ENCODE peak calls at places on chromosomes 4 and X, in six cellular contexts. C, T, B, R, G and S are unnamed samples.

GRCh38 chr4:177251237-177251636 is 58.4 kb upstream of the NEIL3 start:
- DNase-seq in C (no peak), T (no peak), B (no peak), R (no peak), G (no peak), S (peak)

GRCh38 chrX:151790421-151791160 is 56.0 kb downstream of the CNGA2 start:
- DNase-seq in C (no peak), T (no peak), B (no peak), R (no peak), G (no peak), S (no peak)

GRCh38 chr4:106329027-106329618 is 12.8 kb downstream of the AIMP1 start:
- DNase-seq in C (no peak), T (peak), B (peak), R (no peak), G (no peak), S (peak)

GRCh38 chr4:127015616-127016015 is 617.1 kb upstream of the INTU start:
- DNase-seq in C (no peak), T (no peak), B (no peak), R (no peak), G (no peak), S (peak)

GRCh38 chr4:38762560-38762959 is 20.2 kb downstream of the TLR10 start:
- DNase-seq in C (no peak), T (no peak), B (no peak), R (no peak), G (no peak), S (peak)

GRCh38 chr4:41792166-41792565 is 43.6 kb upstream of the PHOX2B start:
- DNase-seq in C (no peak), T (no peak), B (no peak), R (no peak), G (no peak), S (peak)

GRCh38 chr4:38757945-38758344 is 24.8 kb downstream of the TLR10 start:
- DNase-seq in C (no peak), T (no peak), B (peak), R (no peak), G (peak), S (peak)

GRCh38 chrX:31499120-31499519 is 427.3 kb upstream of the FTHL17 start:
- DNase-seq in C (no peak), T (peak), B (no peak), R (no peak), G (no peak), S (no peak)

GRCh38 chr4:113383111-113383785 is 333.8 kb downstream of the ANK2 start:
- DNase-seq in C (no peak), T (peak), B (peak), R (no peak), G (peak), S (no peak)

GRCh38 chr4:653831-654525 is 20.1 kb downstream of the ATP5ME start:
- DNase-seq in C (no peak), T (no peak), B (no peak), R (no peak), G (no peak), S (no peak)

GRCh38 chr4:74838746-74839370 is 44.5 kb upstream of the BTC start:
- DNase-seq in C (no peak), T (no peak), B (no peak), R (no peak), G (no peak), S (no peak)

GRCh38 chrX:123736333-123736921 is 3.6 kb upstream of the THOC2 start:
- DNase-seq in C (no peak), T (no peak), B (no peak), R (no peak), G (no peak), S (no peak)

GRCh38 chr4:2958446-2958845 is 4.8 kb downstream of the NOP14 start:
- DNase-seq in C (no peak), T (peak), B (no peak), R (no peak), G (no peak), S (no peak)

GRCh38 chr4:113145519-113146291 is 96.3 kb downstream of the ANK2 start:
- DNase-seq in C (no peak), T (no peak), B (no peak), R (no peak), G (peak), S (no peak)

GRCh38 chr4:77073106-77073858 is 2.5 kb downstream of the CCNI start:
- DNase-seq in C (no peak), T (peak), B (no peak), R (no peak), G (no peak), S (peak)

GRCh38 chrX:109632906-109633504 is 8.0 kb upstream of the KCNE5 start:
- DNase-seq in C (no peak), T (peak), B (no peak), R (no peak), G (peak), S (peak)

GRCh38 chr4:47510506-47511143 is 25.6 kb downstream of the ATP10D start:
- DNase-seq in C (no peak), T (peak), B (no peak), R (no peak), G (no peak), S (peak)

GRCh38 chr4:11720292-11720691 is 291.6 kb upstream of the HS3ST1 start:
- DNase-seq in C (no peak), T (peak), B (no peak), R (no peak), G (peak), S (peak)

GRCh38 chr4:155950461-155950860 is 3.2 kb downstream of the CTSO start:
- DNase-seq in C (no peak), T (no peak), B (no peak), R (no peak), G (no peak), S (no peak)

GRCh38 chrX:80184854-80185253 is 170.3 kb downstream of the TBX22 start:
- DNase-seq in C (no peak), T (no peak), B (no peak), R (no peak), G (no peak), S (no peak)

GRCh38 chrX:10381218-10381617 is 224.4 kb downstream of the CLCN4 start:
- DNase-seq in C (no peak), T (no peak), B (no peak), R (no peak), G (no peak), S (no peak)

GRCh38 chr4:2141762-2142520 is 82.8 kb downstream of the NAT8L start:
- DNase-seq in C (no peak), T (no peak), B (no peak), R (no peak), G (no peak), S (no peak)

GRCh38 chrX:23786268-23786815 is 3.4 kb downstream of the SAT1 start:
- DNase-seq in C (no peak), T (peak), B (no peak), R (no peak), G (no peak), S (no peak)
- TF ChIP-seq POLR2A in C (peak), T (no peak), B (peak), R (no peak), G (no peak), S (no peak)

DNA sequence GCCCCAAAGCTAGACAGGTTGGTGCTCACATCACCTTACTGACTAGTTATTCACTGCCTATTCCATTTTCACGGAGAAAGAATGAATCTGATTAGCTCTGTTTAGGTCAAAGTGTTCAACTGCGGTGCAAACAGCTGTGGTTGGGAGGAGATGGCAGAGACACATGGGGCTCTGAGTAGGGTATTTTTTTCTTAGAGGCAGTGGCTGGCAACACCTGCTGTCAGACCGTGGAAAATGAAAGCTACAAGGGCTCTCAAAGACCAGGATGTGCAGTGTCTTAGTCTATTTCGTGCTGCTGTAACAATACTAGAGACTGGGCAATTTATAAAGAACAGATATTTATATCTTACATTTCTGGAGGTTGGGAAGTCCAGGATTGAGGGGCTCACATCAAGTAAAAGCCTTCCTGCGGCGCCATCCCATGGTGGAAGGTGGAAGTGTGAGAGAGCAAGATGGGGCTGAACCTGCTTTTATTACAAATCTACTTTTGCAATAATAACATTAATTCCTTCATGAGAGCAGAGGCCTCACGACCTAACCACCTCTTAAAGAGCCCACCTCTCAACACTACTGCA is 10.6 kb downstream of the NYX start:
- DNase-seq in C (no peak), T (no peak), B (no peak), R (no peak), G (no peak), S (peak)
- TF ChIP-seq CTCF in C (no peak), T (no peak), B (peak), R (no peak), G (no peak), S (peak)

GRCh38 chrX:49190783-49191032 is 4.5 kb upstream of the PRICKLE3 start:
- DNase-seq in C (no peak), T (no peak), B (no peak), R (peak), G (no peak), S (no peak)
- TF ChIP-seq POLR2A in C (peak), T (peak), B (no peak), R (no peak), G (no peak), S (peak)

GRCh38 chr4:115851918-115852766 is 738.7 kb upstream of the NDST4 start:
- DNase-seq in C (peak), T (no peak), B (peak), R (no peak), G (peak), S (peak)
- TF ChIP-seq CTCF in C (peak), T (no peak), B (peak), R (no peak), G (peak), S (peak)

GRCh38 chrX:102651968-102652744 is 873 bp downstream of the GPRASP1 start:
- DNase-seq in C (peak), T (peak), B (no peak), R (no peak), G (peak), S (no peak)

GRCh38 chrX:102650903-102651241 is 411 bp upstream of the GPRASP1 start:
- DNase-seq in C (no peak), T (no peak), B (no peak), R (no peak), G (no peak), S (no peak)

GRCh38 chrX:102654696-102655095 is 3.4 kb downstream of the GPRASP1 start:
- DNase-seq in C (peak), T (no peak), B (no peak), R (no peak), G (no peak), S (no peak)

GRCh38 chrX:102651242-102651967 is at the start of gene GPRASP1:
- DNase-seq in C (peak), T (peak), B (no peak), R (peak), G (peak), S (no peak)
- TF ChIP-seq POLR2A in C (no peak), T (no peak), B (no peak), R (no peak), G (peak), S (no peak)

DNA sequence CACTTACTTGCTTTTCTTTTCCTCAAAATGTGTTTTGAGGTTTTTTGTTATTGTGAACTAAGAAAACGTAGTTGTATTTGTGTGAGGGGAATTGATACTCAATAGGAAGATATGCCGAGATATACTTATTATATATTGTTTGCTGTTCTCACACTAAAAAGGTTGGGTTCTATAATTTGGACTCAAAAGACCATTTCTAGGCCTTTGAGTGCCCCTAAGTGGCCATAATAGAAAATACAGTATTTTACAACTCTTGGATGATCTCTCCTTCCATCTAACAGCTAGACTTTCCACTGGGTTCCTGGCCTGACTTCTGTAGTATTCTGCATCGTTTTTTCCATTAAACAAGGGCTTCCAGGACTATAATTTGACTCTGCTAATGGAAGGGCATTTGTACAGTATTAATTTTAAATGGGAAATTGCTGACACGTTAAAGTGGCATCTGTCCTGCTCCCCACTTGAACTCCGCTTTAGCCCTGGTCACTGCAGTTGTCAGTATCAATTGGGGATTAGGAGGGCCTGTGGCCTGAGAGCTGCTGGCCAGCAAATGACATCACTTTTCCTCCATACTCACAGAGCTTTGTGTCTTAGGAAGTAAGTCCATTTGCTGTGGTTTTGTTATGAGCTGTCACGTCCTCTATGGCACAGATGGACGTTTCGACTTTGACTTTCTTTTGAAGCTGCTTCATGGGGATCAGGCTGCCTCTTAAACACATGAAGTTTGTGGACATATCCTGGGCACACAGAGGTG is 176.9 kb downstream of the SLIT2 start:
- DNase-seq in C (no peak), T (no peak), B (no peak), R (no peak), G (no peak), S (peak)
- TF ChIP-seq CTCF in C (no peak), T (no peak), B (no peak), R (no peak), G (peak), S (no peak)

DNA sequence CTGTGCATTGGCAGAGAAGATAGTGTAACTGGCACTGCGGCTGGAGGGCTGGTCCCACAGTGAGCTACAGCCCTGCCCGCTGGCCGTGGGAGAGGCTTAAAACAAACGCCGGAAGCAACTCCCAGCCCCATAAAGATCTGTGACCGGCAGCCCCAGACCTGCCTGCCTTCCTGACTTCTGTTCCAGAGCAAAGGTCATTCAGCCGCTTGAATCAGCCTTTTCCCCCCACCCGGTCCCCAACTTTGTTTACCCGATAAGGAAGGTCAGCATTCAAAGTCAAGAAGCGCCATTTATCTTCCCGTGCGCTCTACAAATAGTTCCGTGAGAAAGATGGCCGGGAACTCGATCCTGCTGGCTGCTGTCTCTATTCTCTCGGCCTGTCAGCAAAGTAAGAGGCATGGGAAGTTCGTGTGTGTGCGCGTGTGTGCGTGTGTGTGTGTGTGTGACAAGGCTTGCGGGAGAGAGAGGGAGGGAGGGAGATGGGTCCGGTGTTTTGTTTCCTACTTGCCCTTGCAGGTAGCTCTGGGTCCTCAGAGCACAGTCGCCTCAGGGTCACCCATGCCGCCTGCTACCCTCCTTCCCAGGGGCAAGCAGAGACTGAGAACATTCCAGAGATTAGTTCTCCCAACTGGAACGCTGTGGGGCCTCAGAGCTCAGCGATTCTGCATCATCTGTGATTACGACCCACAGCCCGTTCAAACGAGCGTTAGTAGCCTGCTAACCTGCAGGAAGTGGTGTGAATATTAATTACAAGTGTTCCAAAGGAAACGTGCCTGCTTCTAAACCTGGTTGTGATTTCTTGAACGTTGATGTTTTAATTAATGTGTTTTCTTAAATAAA is at the start of gene MGST2:
- DNase-seq in C (peak), T (peak), B (no peak), R (peak), G (peak), S (peak)
- TF ChIP-seq POLR2A in C (peak), T (peak), B (peak), R (no peak), G (peak), S (no peak)